ENCODE peak calls at places on chromosomes 4 and X, in six cellular contexts. R, Z, D, V, M and F are unnamed samples.

GRCh38 chr4:139665690-139666529 is at the start of gene MGST2:
- DNase-seq in Z (peak), D (no peak), R (peak), V (peak), M (peak), F (peak)

GRCh38 chr4:183205193-183205592 is 106.1 kb downstream of the WWC2 start:
- DNase-seq in R (no peak), M (no peak), V (no peak), Z (no peak), D (no peak), F (no peak)

GRCh38 chr4:75633846-75634245 is 3.5 kb upstream of the CDKL2 start:
- DNase-seq in Z (no peak), R (no peak), V (no peak), M (no peak), D (no peak), F (no peak)

GRCh38 chrX:136488706-136489105 is 959 bp downstream of the BRS3 start:
- DNase-seq in M (no peak), D (no peak), V (no peak), Z (no peak), R (no peak), F (no peak)

GRCh38 chrX:44698328-44698727 is 145.5 kb upstream of the DUSP21 start:
- DNase-seq in V (no peak), R (no peak), Z (no peak), M (no peak), D (no peak), F (no peak)

GRCh38 chr4:25367004-25367621 is 9.9 kb upstream of the ANAPC4 start:
- DNase-seq in M (no peak), V (no peak), Z (peak), R (peak), D (no peak), F (no peak)

GRCh38 chrX:38538134-38538533 is 23.2 kb upstream of the TSPAN7 start:
- DNase-seq in Z (no peak), D (no peak), R (no peak), M (no peak), V (no peak), F (no peak)

GRCh38 chrX:10569946-10570345 is 50.4 kb downstream of the MID1 start:
- DNase-seq in R (peak), V (no peak), Z (no peak), D (no peak), M (no peak), F (no peak)

GRCh38 chr4:149715822-149716585 is 99.6 kb downstream of the IQCM start:
- DNase-seq in R (no peak), V (no peak), M (no peak), D (no peak), Z (no peak), F (no peak)

GRCh38 chrX:108018659-108019381 is 26.0 kb upstream of the VSIG1 start:
- DNase-seq in R (no peak), M (no peak), Z (no peak), D (no peak), V (no peak), F (no peak)

GRCh38 chr4:112855058-112855457 is 194.4 kb upstream of the ANK2 start:
- DNase-seq in R (no peak), Z (no peak), M (no peak), D (no peak), V (no peak), F (no peak)

GRCh38 chr4:183147191-183147590 is 48.1 kb downstream of the WWC2 start:
- DNase-seq in D (no peak), R (no peak), V (no peak), Z (no peak), M (no peak), F (no peak)

GRCh38 chr4:174474457-174475075 is 47.7 kb downstream of the HPGD start:
- DNase-seq in Z (no peak), V (no peak), R (no peak), M (no peak), D (no peak), F (peak)

GRCh38 chrX:153370293-153371055 is 30.7 kb downstream of the PNMA6E start:
- DNase-seq in D (no peak), M (no peak), R (no peak), Z (no peak), V (no peak), F (no peak)

GRCh38 chr4:109155112-109155511 is 147.3 kb downstream of the COL25A1 start:
- DNase-seq in V (no peak), M (no peak), D (no peak), R (no peak), Z (no peak), F (no peak)

GRCh38 chr4:14125375-14126129 is 498.0 kb upstream of the BOD1L1 start:
- DNase-seq in D (no peak), R (no peak), M (no peak), Z (no peak), V (peak), F (no peak)

GRCh38 chrX:110210417-110211139 is 107.3 kb downstream of the AMMECR1 start:
- DNase-seq in Z (no peak), V (no peak), M (no peak), R (no peak), D (peak), F (no peak)

GRCh38 chr4:176814770-176815169 is 22.0 kb upstream of the VEGFC start:
- DNase-seq in Z (no peak), R (no peak), V (no peak), D (no peak), M (no peak), F (no peak)

GRCh38 chr4:1512738-1513660 is 106.8 kb upstream of the NKX1-1 start:
- DNase-seq in R (peak), V (peak), D (no peak), M (no peak), Z (peak), F (peak)

GRCh38 chr4:139736257-139736626 is 70.6 kb downstream of the MGST2 start:
- DNase-seq in Z (no peak), D (no peak), R (no peak), M (no peak), V (no peak), F (no peak)

GRCh38 chr4:151744614-151745013 is 16.2 kb downstream of the GATB start:
- DNase-seq in Z (no peak), D (peak), R (no peak), M (no peak), V (no peak), F (no peak)

GRCh38 chr4:15479089-15479912 is 9.6 kb downstream of the CC2D2A start:
- DNase-seq in D (peak), R (peak), Z (peak), M (no peak), V (no peak), F (peak)

GRCh38 chr4:22522706-22523501 is 7.0 kb upstream of the ADGRA3 start:
- DNase-seq in R (no peak), Z (no peak), D (no peak), V (no peak), M (no peak), F (no peak)

GRCh38 chrX:30875957-30876356 is 13.1 kb downstream of the TAB3 start:
- DNase-seq in V (no peak), R (no peak), Z (no peak), M (no peak), D (peak), F (no peak)

GRCh38 chr4:131002132-131002531 is 1906.2 kb downstream of the C4orf33 start:
- DNase-seq in V (no peak), D (no peak), Z (no peak), M (no peak), R (no peak), F (no peak)

GRCh38 chr4:83473966-83474365 is 10.9 kb downstream of the ABRAXAS1 start:
- DNase-seq in M (no peak), D (no peak), Z (no peak), V (no peak), R (no peak), F (no peak)

GRCh38 chr4:129223955-129224354 is 128.0 kb downstream of the C4orf33 start:
- DNase-seq in M (no peak), R (no peak), D (no peak), Z (peak), V (no peak), F (no peak)

GRCh38 chr4:150425161-150425560 is 156.8 kb upstream of the MAB21L2 start:
- DNase-seq in M (no peak), Z (peak), V (no peak), R (no peak), D (no peak), F (no peak)

GRCh38 chr4:1449833-1450741 is 43.8 kb upstream of the NKX1-1 start:
- DNase-seq in R (no peak), D (no peak), Z (peak), V (peak), M (no peak), F (no peak)

GRCh38 chrX:70613295-70613694 is 168.7 kb downstream of the DLG3 start:
- DNase-seq in R (no peak), D (peak), V (no peak), M (no peak), Z (no peak), F (no peak)

GRCh38 chr4:16859031-16859430 is 39.4 kb downstream of the LDB2 start:
- DNase-seq in M (no peak), Z (no peak), V (no peak), R (no peak), D (no peak), F (no peak)